ENCODE peak calls at places on chromosomes 6 and 20, in nine cellular contexts. L is GM23338, G is PC-3, N is hepatocyte, V is MM.1S, W is GM23248, J is OCI-LY7, M is HCT116, C is SK-N-SH. H is an unnamed sample.
A peak's percentile ranks its signal among the peaks of the same experiment; 100 is the strongest.

GRCh38 chr6:165985281-165985925 is 182.2 kb downstream of the TBXT start:
- DNase-seq in J (no peak), M (no peak), W (no peak), G (no peak), V (no peak), C (no peak), N (no peak), L (no peak), H (no peak)

GRCh38 chr6:89965441-89966249 is 71.4 kb downstream of the GJA10 start:
- DNase-seq in G (no peak), W (no peak), M (no peak), C (no peak), N (no peak), V (no peak), L (no peak), J (no peak), H (no peak)

GRCh38 chr6:138538390-138539031 is 39.2 kb upstream of the NHSL1 start:
- DNase-seq in N (no peak), W (peak; percentile 39), J (no peak), V (no peak), C (no peak), L (no peak), G (no peak), M (no peak), H (no peak)

GRCh38 chr6:2583459-2583858 is 167.3 kb downstream of the MYLK4 start:
- DNase-seq in N (no peak), W (no peak), L (no peak), G (no peak), M (no peak), J (no peak), C (no peak), V (no peak), H (no peak)

GRCh38 chr6:157173756-157174155 is 149.6 kb downstream of the TMEM242 start:
- DNase-seq in W (peak; percentile 55), J (no peak), G (no peak), M (no peak), N (no peak), C (no peak), L (no peak), V (no peak), H (no peak)

GRCh38 chr20:44271915-44272663 is 25.0 kb downstream of the GDAP1L1 start:
- DNase-seq in V (no peak), W (no peak), G (no peak), L (peak; percentile 77), J (no peak), M (no peak), N (no peak), C (peak; percentile 44), H (peak; percentile 52)

GRCh38 chr6:44133003-44133931 is 5.9 kb downstream of the TMEM63B start:
- DNase-seq in V (no peak), C (peak; percentile 94), L (peak; percentile 58), W (peak; percentile 74), N (peak; percentile 81), M (peak; percentile 15), J (no peak), G (peak; percentile 60), H (peak; percentile 71)

GRCh38 chr6:160534050-160534696 is 129.9 kb downstream of the LPA start:
- DNase-seq in M (peak; percentile 18), J (peak; percentile 37), V (peak; percentile 7), N (peak; percentile 68), L (peak; percentile 79), W (peak; percentile 54), G (peak; percentile 70), C (peak; percentile 59), H (peak; percentile 70)

GRCh38 chr6:159701413-159701999 is 8.5 kb upstream of the SOD2 start:
- DNase-seq in M (no peak), G (peak; percentile 77), N (peak; percentile 39), L (no peak), J (no peak), C (no peak), V (no peak), W (peak; percentile 92), H (no peak)

GRCh38 chr20:35274172-35275092 is 3.5 kb downstream of the MMP24OS start:
- DNase-seq in J (no peak), G (no peak), N (no peak), L (no peak), W (no peak), V (no peak), C (no peak), M (no peak), H (no peak)

GRCh38 chr20:44990425-44990824 is 24.1 kb downstream of the STK4 start:
- DNase-seq in C (no peak), M (no peak), W (peak; percentile 71), G (no peak), N (no peak), L (no peak), J (no peak), V (peak; percentile 83), H (no peak)

GRCh38 chr6:79079425-79080130 is 1.5 kb upstream of the PHIP start:
- DNase-seq in V (no peak), M (no peak), C (no peak), L (peak; percentile 49), W (peak; percentile 42), G (peak; percentile 3), N (peak; percentile 7), J (no peak), H (peak; percentile 41)

GRCh38 chr6:107866606-107867301 is 42.6 kb upstream of the SCML4 start:
- DNase-seq in C (peak; percentile 51), J (peak; percentile 57), G (peak; percentile 42), N (peak; percentile 54), L (peak; percentile 77), M (peak; percentile 8), V (peak; percentile 47), W (peak; percentile 65), H (peak; percentile 42)

GRCh38 chr20:42938486-42939205 is 251.1 kb downstream of the PTPRT start:
- DNase-seq in N (no peak), C (no peak), J (no peak), G (no peak), M (no peak), L (no peak), V (no peak), W (no peak), H (no peak)

GRCh38 chr6:107490568-107491058 is 696 bp downstream of the SOBP start:
- DNase-seq in L (no peak), W (no peak), C (peak; percentile 50), N (peak; percentile 27), G (no peak), V (no peak), M (no peak), J (peak; percentile 24), H (no peak)

GRCh38 chr6:78533426-78533825 is 333.9 kb upstream of the IRAK1BP1 start:
- DNase-seq in M (no peak), V (no peak), N (no peak), G (no peak), L (no peak), J (no peak), W (no peak), C (no peak), H (no peak)

GRCh38 chr6:41679696-41680095 is 41.4 kb downstream of the MDFI start:
- DNase-seq in W (no peak), G (no peak), M (no peak), C (no peak), V (no peak), N (no peak), L (no peak), J (no peak), H (no peak)

GRCh38 chr6:41966961-41967311 is 25.3 kb upstream of the CCND3 start:
- DNase-seq in J (no peak), G (peak; percentile 71), W (peak; percentile 54), V (no peak), N (no peak), L (peak; percentile 88), C (no peak), M (peak; percentile 80), H (peak; percentile 22)

GRCh38 chr6:111992851-111993250 is 61.1 kb upstream of the CCN6 start:
- DNase-seq in M (no peak), J (no peak), G (peak; percentile 60), L (no peak), C (no peak), N (no peak), W (peak; percentile 36), V (no peak), H (no peak)

GRCh38 chr20:2759143-2759542 is 41.3 kb downstream of the CPXM1 start:
- DNase-seq in C (no peak), W (no peak), J (peak; percentile 24), N (no peak), L (no peak), V (no peak), M (no peak), G (no peak), H (no peak)

GRCh38 chr20:6212903-6213302 is 90.1 kb upstream of the FERMT1 start:
- DNase-seq in M (no peak), C (no peak), L (no peak), V (no peak), J (no peak), W (no peak), G (no peak), N (no peak), H (no peak)
- TF ChIP-seq EZH2phosphoT487 in M (no peak), C (no peak), L (no peak), V (no peak), J (no peak), W (no peak), G (no peak), N (no peak), H (no peak)

GRCh38 chr6:163404825-163405265 is 9.7 kb upstream of the QKI start:
- DNase-seq in J (no peak), V (no peak), L (no peak), C (no peak), N (no peak), W (peak; percentile 80), G (no peak), M (no peak), H (peak; percentile 47)
- H3K4me2 ChIP-seq in J (no peak overlapping the region), V (no peak overlapping the region), L (no peak overlapping the region), C (no peak overlapping the region), N (no peak overlapping the region), W (peak overlapping the region; percentile 94), G (no peak overlapping the region), M (no peak overlapping the region), H (no peak overlapping the region)

GRCh38 chr6:151379933-151380847 is 11.2 kb downstream of the ZBTB2 start:
- DNase-seq in G (no peak), N (no peak), M (no peak), V (peak; percentile 37), W (peak; percentile 57), L (peak; percentile 17), C (no peak), J (no peak), H (no peak)
- H2AFZ ChIP-seq in G (no peak overlapping the region), N (no peak overlapping the region), M (no peak overlapping the region), V (peak overlapping the region; percentile 69), W (peak overlapping the region; percentile 80), L (no peak overlapping the region), C (no peak overlapping the region), J (no peak overlapping the region), H (no peak overlapping the region)

DNA sequence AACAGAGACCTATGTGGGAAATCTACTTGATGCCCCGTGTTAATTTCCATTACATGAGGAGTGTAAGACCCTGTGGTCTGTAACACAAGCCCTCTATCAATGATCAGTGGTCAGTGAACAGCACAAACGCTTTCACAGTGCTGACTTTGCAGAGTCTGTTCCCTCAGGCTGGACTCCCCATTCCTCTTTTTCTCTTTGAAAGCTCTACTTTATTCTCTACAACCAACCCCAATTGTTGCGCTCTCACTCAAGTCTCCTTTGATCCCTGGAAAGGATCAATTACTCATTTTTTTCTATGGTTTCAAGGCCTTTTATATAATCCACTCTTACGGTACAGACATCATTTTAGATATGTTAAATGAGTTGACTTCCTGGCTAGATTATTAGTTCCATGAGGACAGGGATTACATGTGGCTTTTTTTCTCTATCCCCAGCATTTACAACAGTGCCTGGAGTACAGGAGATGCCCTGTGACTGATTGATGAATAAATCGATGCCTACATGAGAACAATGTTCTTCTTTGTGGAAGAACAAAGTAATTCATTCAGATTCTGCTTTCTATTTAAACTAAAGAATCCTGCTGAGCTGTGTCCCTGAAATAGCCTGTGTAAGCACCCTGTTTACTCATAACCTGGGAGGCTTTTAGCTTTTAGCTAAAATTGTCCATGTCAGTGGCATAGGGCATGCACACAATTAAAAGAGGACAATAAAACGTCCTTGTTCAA is 125.3 kb upstream of the BTBD3 start:
- DNase-seq in L (no peak), V (no peak), N (no peak), C (no peak), M (no peak), W (no peak), J (no peak), G (peak; percentile 58), H (no peak)
- TF ChIP-seq EZH2phosphoT487 in L (no peak), V (no peak), N (no peak), C (no peak), M (no peak), W (no peak), J (no peak), G (no peak), H (no peak)

H was measured in neural progenitor cell.